ENCODE peak calls at places on chromosome 18, in four cellular contexts. One of them, this sample, is unnamed.
A peak's percentile ranks its signal among the peaks of the same experiment; 100 is the strongest.

GRCh38 chr18:46321954-46322353 is 217.8 kb downstream of the HAUS1 start:
- DNase-seq in GM23248: no peak
- DNase-seq in endothelial cell of umbilical vein: no peak
- DNase-seq in DND-41: no peak
- DNase-seq in this sample: no peak

GRCh38 chr18:44802508-44802907 is 121.8 kb downstream of the SETBP1 start:
- DNase-seq in DND-41: no peak
- DNase-seq in endothelial cell of umbilical vein: no peak
- DNase-seq in GM23248: peak; percentile 73
- DNase-seq in this sample: no peak

GRCh38 chr18:9354256-9354655 is 19.7 kb downstream of the TWSG1 start:
- DNase-seq in GM23248: peak; percentile 15
- DNase-seq in DND-41: no peak
- DNase-seq in endothelial cell of umbilical vein: no peak
- DNase-seq in this sample: no peak

GRCh38 chr18:62939433-62939832 is 224.1 kb downstream of the PHLPP1 start:
- DNase-seq in DND-41: no peak
- DNase-seq in GM23248: no peak
- DNase-seq in endothelial cell of umbilical vein: peak; percentile 82
- DNase-seq in this sample: peak; percentile 13

GRCh38 chr18:76821875-76822509 is 365 bp upstream of the ZNF236 start:
- DNase-seq in DND-41: peak; percentile 67
- DNase-seq in endothelial cell of umbilical vein: peak; percentile 69
- DNase-seq in GM23248: peak; percentile 80
- DNase-seq in this sample: peak; percentile 49

GRCh38 chr18:45871655-45872054 is 46.2 kb downstream of the SIGLEC15 start:
- DNase-seq in DND-41: no peak
- DNase-seq in GM23248: peak; percentile 49
- DNase-seq in endothelial cell of umbilical vein: no peak
- DNase-seq in this sample: no peak

GRCh38 chr18:3970929-3971328 is 484.2 kb downstream of the DLGAP1 start:
- DNase-seq in endothelial cell of umbilical vein: no peak
- DNase-seq in DND-41: no peak
- DNase-seq in GM23248: no peak
- DNase-seq in this sample: peak; percentile 28

GRCh38 chr18:59799383-59800015 is 100.3 kb upstream of the PMAIP1 start:
- DNase-seq in endothelial cell of umbilical vein: no peak
- DNase-seq in DND-41: no peak
- DNase-seq in GM23248: no peak
- DNase-seq in this sample: no peak

GRCh38 chr18:31302991-31303390 is 15.0 kb upstream of the DSG1 start:
- DNase-seq in DND-41: no peak
- DNase-seq in endothelial cell of umbilical vein: peak; percentile 34
- DNase-seq in GM23248: no peak
- DNase-seq in this sample: no peak

GRCh38 chr18:37361223-37362157 is 204.1 kb downstream of the CELF4 start:
- DNase-seq in DND-41: no peak
- DNase-seq in endothelial cell of umbilical vein: no peak
- DNase-seq in GM23248: peak; percentile 9
- DNase-seq in this sample: no peak

GRCh38 chr18:23284629-23285028 is 149.3 kb downstream of the CABLES1 start:
- DNase-seq in DND-41: no peak
- DNase-seq in endothelial cell of umbilical vein: no peak
- DNase-seq in GM23248: no peak
- DNase-seq in this sample: no peak
- H3K4me3 ChIP-seq in DND-41: no peak overlapping the region
- H3K4me3 ChIP-seq in endothelial cell of umbilical vein: no peak overlapping the region
- H3K4me3 ChIP-seq in GM23248: no peak overlapping the region
- H3K4me3 ChIP-seq in this sample: no peak overlapping the region

GRCh38 chr18:66676699-66677098 is 72.8 kb upstream of the CDH19 start:
- DNase-seq in DND-41: no peak
- DNase-seq in endothelial cell of umbilical vein: no peak
- DNase-seq in GM23248: no peak
- DNase-seq in this sample: no peak
- H2AFZ ChIP-seq in DND-41: no peak overlapping the region
- H2AFZ ChIP-seq in endothelial cell of umbilical vein: no peak overlapping the region
- H2AFZ ChIP-seq in GM23248: no peak overlapping the region
- H2AFZ ChIP-seq in this sample: no peak overlapping the region

DNA sequence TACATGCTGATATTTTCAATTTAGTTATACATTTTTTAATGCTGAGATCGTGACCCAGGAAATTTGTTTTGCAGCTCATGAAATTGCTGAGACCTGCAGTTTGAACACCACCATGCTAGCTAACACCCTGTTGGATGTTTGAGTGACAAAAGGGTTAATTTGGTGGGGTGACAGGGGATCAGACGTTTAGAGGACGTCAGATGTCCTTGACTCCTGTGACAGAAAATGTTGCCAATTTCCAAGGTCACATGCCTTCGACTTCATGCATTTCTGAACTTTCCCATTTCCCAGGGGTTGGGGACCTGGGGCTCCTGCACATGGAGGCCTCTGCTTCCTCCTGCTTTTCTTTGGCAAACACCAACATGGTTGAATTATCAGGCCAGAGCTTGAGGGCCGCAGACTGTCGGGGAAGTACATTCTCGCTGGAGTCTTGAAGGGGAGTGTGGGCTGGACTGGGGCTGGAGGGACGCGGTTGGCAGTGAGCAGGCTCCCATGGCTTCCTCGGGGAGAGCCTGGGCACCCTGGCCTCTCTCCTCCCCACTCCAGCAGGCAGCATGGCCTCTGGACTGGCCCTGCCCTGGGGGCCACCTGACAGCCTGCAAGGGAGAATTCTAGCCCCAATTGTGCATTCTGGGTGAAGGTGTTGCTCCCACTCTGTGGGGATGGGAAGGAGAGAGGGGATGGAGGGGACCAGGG is 73.1 kb downstream of the CTIF start:
- DNase-seq in endothelial cell of umbilical vein: no peak
- DNase-seq in GM23248: no peak
- DNase-seq in DND-41: no peak
- DNase-seq in this sample: no peak
- H4K20me1 ChIP-seq in endothelial cell of umbilical vein: peaks cover under 1% of the 10 kb centered on the region
- H4K20me1 ChIP-seq in GM23248: peaks cover 15% of the 10 kb centered on the region
- H4K20me1 ChIP-seq in DND-41: peaks cover 15% of the 10 kb centered on the region
- H4K20me1 ChIP-seq in this sample: no peaks in the 10 kb centered on the region

DNA sequence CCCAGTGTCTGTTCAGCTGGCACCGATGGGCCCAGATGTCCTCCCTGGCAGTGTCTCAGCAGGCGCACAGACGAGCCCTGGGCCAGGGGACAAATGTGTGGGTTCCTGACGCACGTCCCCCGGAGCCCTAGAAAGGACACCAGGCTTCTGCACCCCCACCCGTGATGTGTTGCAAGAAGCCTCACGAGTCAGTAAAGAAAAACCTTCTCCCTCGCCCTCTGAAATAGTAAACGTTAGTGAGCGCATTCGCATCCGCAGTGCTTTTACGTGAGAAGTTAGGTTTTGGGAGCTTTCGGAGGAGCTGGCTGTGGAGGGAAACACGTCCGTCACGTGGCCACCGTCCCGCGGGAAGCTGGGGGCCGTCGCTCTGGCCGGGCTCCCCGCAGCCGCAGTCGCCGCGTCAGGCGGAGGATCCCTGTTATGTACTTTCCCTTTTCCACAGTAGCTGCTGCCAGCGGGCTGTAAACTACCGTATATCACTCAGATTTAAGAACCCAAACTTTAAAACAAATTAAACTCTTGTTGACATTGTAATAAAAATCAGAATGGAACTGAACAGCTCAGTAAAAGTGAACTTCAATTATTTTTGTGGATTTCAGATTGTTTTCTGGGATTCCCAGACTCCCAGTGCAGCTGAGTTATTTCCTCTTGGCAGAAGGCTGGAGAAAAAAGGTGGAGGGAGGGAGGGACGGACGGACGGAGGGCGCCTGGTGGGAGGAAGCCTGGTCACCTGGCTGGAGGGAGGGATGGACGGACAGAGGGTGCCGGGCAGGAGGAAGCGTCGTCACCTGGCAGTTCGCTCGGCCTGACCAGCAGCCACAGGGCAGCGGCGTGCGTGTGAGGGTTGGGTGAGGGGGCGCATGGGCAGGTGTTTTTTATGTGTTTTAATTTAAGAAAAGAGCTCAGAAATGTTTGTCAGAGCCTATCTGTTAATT is 112.1 kb downstream of the NFATC1 start:
- DNase-seq in endothelial cell of umbilical vein: peak; percentile 92
- DNase-seq in GM23248: peak; percentile 88
- DNase-seq in DND-41: no peak
- DNase-seq in this sample: no peak
- H3K4me3 ChIP-seq in endothelial cell of umbilical vein: peak overlapping the region; percentile 5
- H3K4me3 ChIP-seq in GM23248: peak overlapping the region; percentile 57
- H3K4me3 ChIP-seq in DND-41: no peak overlapping the region
- H3K4me3 ChIP-seq in this sample: no peak overlapping the region

DNA sequence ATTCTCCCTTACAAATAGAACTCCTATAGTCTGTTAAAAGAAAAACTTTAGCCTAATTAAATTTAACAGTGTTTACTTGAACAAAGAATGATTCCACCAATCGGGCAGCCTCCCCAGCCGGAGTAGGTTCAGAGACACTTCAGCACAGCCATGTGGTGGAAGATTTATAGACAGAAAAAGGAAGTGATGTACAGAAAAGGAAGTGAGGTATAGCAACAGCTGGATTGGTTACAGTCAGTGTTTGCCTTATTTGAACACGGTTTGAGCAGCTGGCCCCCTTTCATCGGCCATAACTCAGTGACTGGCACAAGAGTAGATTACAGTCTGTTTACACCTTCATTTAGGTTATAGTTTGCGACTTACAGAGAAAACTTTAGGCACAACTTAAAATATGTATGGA is 2.1 kb upstream of the SKA1 start:
- DNase-seq in DND-41: no peak
- DNase-seq in GM23248: no peak
- DNase-seq in endothelial cell of umbilical vein: no peak
- DNase-seq in this sample: peak; percentile 26
- H2AFZ ChIP-seq in DND-41: peak overlapping the region; percentile 39
- H2AFZ ChIP-seq in GM23248: peak overlapping the region; percentile 28
- H2AFZ ChIP-seq in endothelial cell of umbilical vein: no peak overlapping the region
- H2AFZ ChIP-seq in this sample: peak overlapping the region; percentile 50

GRCh38 chr18:70411886-70412443 is 123.1 kb downstream of the SOCS6 start:
- DNase-seq in DND-41: no peak
- DNase-seq in endothelial cell of umbilical vein: no peak
- DNase-seq in GM23248: no peak
- DNase-seq in this sample: no peak
- H4K20me1 ChIP-seq in DND-41: no peaks in the 10 kb centered on the region
- H4K20me1 ChIP-seq in endothelial cell of umbilical vein: no peaks in the 10 kb centered on the region
- H4K20me1 ChIP-seq in GM23248: no peaks in the 10 kb centered on the region
- H4K20me1 ChIP-seq in this sample: no peaks in the 10 kb centered on the region

GRCh38 chr18:70380915-70381896 is 92.4 kb downstream of the SOCS6 start:
- DNase-seq in DND-41: no peak
- DNase-seq in GM23248: no peak
- DNase-seq in endothelial cell of umbilical vein: no peak
- DNase-seq in this sample: no peak

GRCh38 chr18:70376137-70376913 is 87.5 kb downstream of the SOCS6 start:
- DNase-seq in DND-41: no peak
- DNase-seq in endothelial cell of umbilical vein: no peak
- DNase-seq in GM23248: no peak
- DNase-seq in this sample: no peak

GRCh38 chr18:70376914-70377258 is 88.0 kb downstream of the SOCS6 start:
- DNase-seq in GM23248: peak; percentile 34
- DNase-seq in DND-41: no peak
- DNase-seq in endothelial cell of umbilical vein: no peak
- DNase-seq in this sample: no peak

GRCh38 chr18:70377317-70377799 is 88.5 kb downstream of the SOCS6 start:
- DNase-seq in DND-41: no peak
- DNase-seq in GM23248: peak; percentile 72
- DNase-seq in endothelial cell of umbilical vein: no peak
- DNase-seq in this sample: no peak

DNA sequence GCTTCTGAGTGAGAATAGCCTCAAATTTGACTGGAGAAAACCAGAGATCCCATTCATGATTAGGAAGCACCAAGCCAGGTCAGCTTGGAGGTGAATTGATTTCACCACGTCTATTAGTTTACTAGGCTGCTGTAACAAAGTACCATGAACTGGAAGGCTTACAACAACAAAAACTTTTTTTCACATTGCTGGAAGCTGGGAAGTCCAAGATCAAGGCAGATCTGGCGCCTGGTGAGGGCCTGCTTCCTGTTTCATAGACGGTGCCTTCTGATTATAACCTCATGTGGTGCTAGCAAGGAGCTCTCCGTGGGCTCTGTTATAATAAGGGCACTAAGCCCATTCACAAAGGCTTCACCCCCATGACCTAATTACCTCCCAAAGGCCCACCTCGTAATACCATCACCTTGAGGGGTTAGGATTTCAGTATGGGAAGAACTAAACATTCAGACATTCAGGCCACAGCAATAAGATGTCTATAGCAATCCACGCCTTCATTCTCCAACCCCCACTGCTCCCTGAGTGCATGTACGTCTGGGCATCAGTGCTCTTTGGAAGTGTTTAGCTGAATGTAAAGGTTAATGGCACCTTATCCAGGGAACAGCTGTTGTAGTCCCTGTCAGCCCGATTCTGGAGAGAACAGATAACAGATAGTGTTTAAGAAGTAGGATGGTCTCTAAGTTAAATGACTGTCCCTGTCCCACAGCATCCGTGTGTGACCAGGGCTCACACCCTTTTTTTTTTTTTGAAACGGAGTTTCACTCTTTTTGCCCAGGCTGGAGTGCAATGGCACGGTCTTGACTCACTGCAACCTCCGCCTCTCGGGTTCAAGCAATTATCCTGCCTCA is 89.2 kb downstream of the SOCS6 start:
- DNase-seq in endothelial cell of umbilical vein: no peak
- DNase-seq in GM23248: peak; percentile 36
- DNase-seq in DND-41: no peak
- DNase-seq in this sample: no peak
- H3K4me3 ChIP-seq in endothelial cell of umbilical vein: no peak overlapping the region
- H3K4me3 ChIP-seq in GM23248: no peak overlapping the region
- H3K4me3 ChIP-seq in DND-41: no peak overlapping the region
- H3K4me3 ChIP-seq in this sample: no peak overlapping the region

DNA sequence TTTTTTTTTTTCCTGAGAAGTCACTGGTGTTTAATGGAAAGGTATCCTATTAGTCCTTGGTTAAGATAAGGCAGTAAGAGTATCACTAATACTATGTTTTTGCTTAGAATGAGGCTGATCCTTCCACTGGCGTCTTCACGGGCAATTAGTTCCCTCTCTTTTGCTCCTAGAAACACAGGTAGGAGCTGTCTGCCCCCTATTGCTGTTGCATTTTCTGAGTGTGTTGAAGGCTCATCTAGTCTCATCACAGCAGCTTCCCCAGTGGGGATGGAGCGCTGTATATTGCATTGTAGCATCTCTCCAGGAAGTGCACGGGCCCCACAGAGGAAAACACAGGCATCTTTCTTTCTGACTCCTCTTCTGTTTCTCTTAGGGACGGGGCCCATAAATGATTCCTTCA is 145.0 kb downstream of the NAPG start:
- DNase-seq in GM23248: no peak
- DNase-seq in DND-41: no peak
- DNase-seq in endothelial cell of umbilical vein: no peak
- DNase-seq in this sample: no peak
- H2AFZ ChIP-seq in GM23248: no peak overlapping the region
- H2AFZ ChIP-seq in DND-41: no peak overlapping the region
- H2AFZ ChIP-seq in endothelial cell of umbilical vein: no peak overlapping the region
- H2AFZ ChIP-seq in this sample: no peak overlapping the region